ENCODE peak calls at places on chromosomes 6 and 20, in seven cellular contexts. One of them, this sample, is unnamed.

GRCh38 chr6:131024565-131024964 is 38.5 kb downstream of the EPB41L2 start:
- DNase-seq in cardiac muscle cell: no peak
- DNase-seq in AG04450: no peak
- DNase-seq in neural progenitor cell: no peak
- DNase-seq in breast epithelium: no peak
- DNase-seq in IMR-90: no peak
- DNase-seq in A549: no peak
- DNase-seq in this sample: no peak

GRCh38 chr20:51749674-51750036 is 18.5 kb downstream of the ATP9A start:
- DNase-seq in cardiac muscle cell: peak; percentile 38
- DNase-seq in AG04450: no peak
- DNase-seq in neural progenitor cell: no peak
- DNase-seq in breast epithelium: no peak
- DNase-seq in IMR-90: peak; percentile 79
- DNase-seq in A549: no peak
- DNase-seq in this sample: peak; percentile 85

GRCh38 chr6:125022391-125022989 is 60.3 kb downstream of the RNF217 start:
- DNase-seq in cardiac muscle cell: peak; percentile 13
- DNase-seq in AG04450: no peak
- DNase-seq in neural progenitor cell: peak; percentile 13
- DNase-seq in breast epithelium: no peak
- DNase-seq in IMR-90: no peak
- DNase-seq in A549: no peak
- DNase-seq in this sample: no peak

GRCh38 chr20:21450572-21450971 is 53.2 kb upstream of the NKX2-4 start:
- DNase-seq in cardiac muscle cell: no peak
- DNase-seq in AG04450: no peak
- DNase-seq in neural progenitor cell: no peak
- DNase-seq in breast epithelium: no peak
- DNase-seq in IMR-90: no peak
- DNase-seq in A549: no peak
- DNase-seq in this sample: peak; percentile 45

GRCh38 chr6:52208612-52209011 is 22.4 kb downstream of the IL17A start:
- DNase-seq in cardiac muscle cell: no peak
- DNase-seq in AG04450: no peak
- DNase-seq in neural progenitor cell: no peak
- DNase-seq in breast epithelium: no peak
- DNase-seq in IMR-90: no peak
- DNase-seq in A549: no peak
- DNase-seq in this sample: no peak

GRCh38 chr6:80742481-80742880 is 636.0 kb downstream of the BCKDHB start:
- DNase-seq in cardiac muscle cell: peak; percentile 64
- DNase-seq in AG04450: no peak
- DNase-seq in neural progenitor cell: peak; percentile 38
- DNase-seq in breast epithelium: no peak
- DNase-seq in IMR-90: peak; percentile 25
- DNase-seq in A549: no peak
- DNase-seq in this sample: peak; percentile 52

GRCh38 chr6:169832247-169832948 is 81.0 kb downstream of the ERMARD start:
- DNase-seq in cardiac muscle cell: peak; percentile 8
- DNase-seq in AG04450: no peak
- DNase-seq in neural progenitor cell: no peak
- DNase-seq in breast epithelium: no peak
- DNase-seq in IMR-90: peak; percentile 4
- DNase-seq in A549: no peak
- DNase-seq in this sample: no peak

GRCh38 chr6:36268478-36269248 is 1.2 kb upstream of the PNPLA1 start:
- DNase-seq in cardiac muscle cell: peak; percentile 70
- DNase-seq in AG04450: no peak
- DNase-seq in neural progenitor cell: no peak
- DNase-seq in breast epithelium: no peak
- DNase-seq in IMR-90: peak; percentile 12
- DNase-seq in A549: no peak
- DNase-seq in this sample: peak; percentile 45

GRCh38 chr20:24097051-24097450 is 108.5 kb upstream of the GGTLC1 start:
- DNase-seq in cardiac muscle cell: peak; percentile 69
- DNase-seq in AG04450: no peak
- DNase-seq in neural progenitor cell: peak; percentile 24
- DNase-seq in breast epithelium: no peak
- DNase-seq in IMR-90: no peak
- DNase-seq in A549: no peak
- DNase-seq in this sample: no peak

GRCh38 chr6:14673201-14673600 is 555.6 kb downstream of the CD83 start:
- DNase-seq in cardiac muscle cell: peak; percentile 65
- DNase-seq in AG04450: no peak
- DNase-seq in neural progenitor cell: no peak
- DNase-seq in breast epithelium: no peak
- DNase-seq in IMR-90: peak; percentile 83
- DNase-seq in A549: no peak
- DNase-seq in this sample: peak; percentile 52

GRCh38 chr20:34971873-34972235 is 16.2 kb downstream of the MYH7B start:
- DNase-seq in cardiac muscle cell: no peak
- DNase-seq in AG04450: no peak
- DNase-seq in neural progenitor cell: no peak
- DNase-seq in breast epithelium: no peak
- DNase-seq in IMR-90: no peak
- DNase-seq in A549: no peak
- DNase-seq in this sample: no peak

GRCh38 chr6:160393966-160394653 is 45.9 kb downstream of the SLC22A3 start:
- DNase-seq in cardiac muscle cell: peak; percentile 65
- DNase-seq in AG04450: no peak
- DNase-seq in neural progenitor cell: peak; percentile 45
- DNase-seq in breast epithelium: no peak
- DNase-seq in IMR-90: no peak
- DNase-seq in A549: peak; percentile 69
- DNase-seq in this sample: no peak

GRCh38 chr6:39729945-39730344 is 4.7 kb upstream of the KIF6 start:
- DNase-seq in cardiac muscle cell: no peak
- DNase-seq in AG04450: no peak
- DNase-seq in neural progenitor cell: no peak
- DNase-seq in breast epithelium: no peak
- DNase-seq in IMR-90: no peak
- DNase-seq in A549: no peak
- DNase-seq in this sample: no peak

GRCh38 chr20:63434599-63435378 is 37.7 kb downstream of the KCNQ2 start:
- DNase-seq in cardiac muscle cell: peak; percentile 47
- DNase-seq in AG04450: no peak
- DNase-seq in neural progenitor cell: peak; percentile 90
- DNase-seq in breast epithelium: peak; percentile 23
- DNase-seq in IMR-90: peak; percentile 18
- DNase-seq in A549: peak; percentile 89
- DNase-seq in this sample: peak; percentile 77

GRCh38 chr6:108331982-108332381 is 37.1 kb downstream of the AFG1L start:
- DNase-seq in cardiac muscle cell: no peak
- DNase-seq in AG04450: no peak
- DNase-seq in neural progenitor cell: no peak
- DNase-seq in breast epithelium: no peak
- DNase-seq in IMR-90: no peak
- DNase-seq in A549: no peak
- DNase-seq in this sample: no peak

GRCh38 chr20:50588034-50588736 is 78.0 kb downstream of the PTPN1 start:
- DNase-seq in cardiac muscle cell: peak; percentile 68
- DNase-seq in AG04450: no peak
- DNase-seq in neural progenitor cell: peak; percentile 77
- DNase-seq in breast epithelium: peak; percentile 57
- DNase-seq in IMR-90: peak; percentile 58
- DNase-seq in A549: peak; percentile 90
- DNase-seq in this sample: peak; percentile 76

GRCh38 chr6:165600606-165601005 is 62.4 kb downstream of the PDE10A start:
- DNase-seq in cardiac muscle cell: no peak
- DNase-seq in AG04450: no peak
- DNase-seq in neural progenitor cell: no peak
- DNase-seq in breast epithelium: no peak
- DNase-seq in IMR-90: no peak
- DNase-seq in A549: no peak
- DNase-seq in this sample: no peak

GRCh38 chr20:252801-253200 is 4.7 kb upstream of the DEFB132 start:
- DNase-seq in cardiac muscle cell: no peak
- DNase-seq in AG04450: no peak
- DNase-seq in neural progenitor cell: no peak
- DNase-seq in breast epithelium: no peak
- DNase-seq in IMR-90: no peak
- DNase-seq in A549: no peak
- DNase-seq in this sample: no peak

DNA sequence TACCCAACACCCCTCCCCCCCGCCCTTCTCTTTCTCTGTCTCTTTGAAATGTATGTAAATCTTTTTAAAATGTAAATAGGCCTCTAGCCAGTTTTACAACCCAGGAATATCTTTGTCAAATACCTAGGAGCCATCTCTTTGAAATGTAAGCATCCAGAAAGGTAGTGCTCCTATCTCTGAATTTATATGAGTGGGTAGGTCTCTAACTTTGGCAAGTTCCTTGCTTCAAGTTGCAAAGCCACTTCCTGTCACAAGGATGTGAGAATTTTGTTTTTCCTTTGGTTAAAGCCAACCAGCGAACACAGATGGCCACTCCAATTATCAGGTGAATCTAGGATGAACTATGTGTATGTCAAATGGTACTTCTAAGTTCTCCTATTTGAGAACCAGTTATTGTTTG is 6.2 kb upstream of the DEFB132 start:
- DNase-seq in cardiac muscle cell: no peak
- DNase-seq in AG04450: no peak
- DNase-seq in neural progenitor cell: no peak
- DNase-seq in breast epithelium: no peak
- DNase-seq in IMR-90: no peak
- DNase-seq in A549: no peak
- DNase-seq in this sample: no peak
- H3K27ac ChIP-seq in cardiac muscle cell: no peak overlapping the region
- H3K27ac ChIP-seq in AG04450: no peak overlapping the region
- H3K27ac ChIP-seq in neural progenitor cell: no peak overlapping the region
- H3K27ac ChIP-seq in breast epithelium: no peak overlapping the region
- H3K27ac ChIP-seq in IMR-90: no peak overlapping the region
- H3K27ac ChIP-seq in A549: no peak overlapping the region
- H3K27ac ChIP-seq in this sample: no peak overlapping the region

GRCh38 chr6:21593412-21593926 is at the start of gene SOX4:
- DNase-seq in cardiac muscle cell: peak; percentile 98
- DNase-seq in AG04450: peak; percentile 98
- DNase-seq in neural progenitor cell: peak; percentile 98
- DNase-seq in breast epithelium: peak; percentile 95
- DNase-seq in IMR-90: peak; percentile 98
- DNase-seq in A549: peak; percentile 86
- DNase-seq in this sample: peak; percentile 97
- H3K27ac ChIP-seq in cardiac muscle cell: peak within 1 kb of the TSS; percentile 91
- H3K27ac ChIP-seq in AG04450: peak within 1 kb of the TSS; percentile 85
- H3K27ac ChIP-seq in neural progenitor cell: peak within 1 kb of the TSS; percentile 73
- H3K27ac ChIP-seq in breast epithelium: peak within 1 kb of the TSS; percentile 96
- H3K27ac ChIP-seq in IMR-90: peak within 1 kb of the TSS; percentile 90
- H3K27ac ChIP-seq in A549: peak within 1 kb of the TSS; percentile 96
- H3K27ac ChIP-seq in this sample: peak within 1 kb of the TSS; percentile 82

GRCh38 chr6:97187951-97188350 is 95.1 kb downstream of the MMS22L start:
- DNase-seq in cardiac muscle cell: peak; percentile 27
- DNase-seq in AG04450: no peak
- DNase-seq in neural progenitor cell: no peak
- DNase-seq in breast epithelium: no peak
- DNase-seq in IMR-90: peak; percentile 28
- DNase-seq in A549: no peak
- DNase-seq in this sample: no peak
- H3K27ac ChIP-seq in cardiac muscle cell: no peak overlapping the region
- H3K27ac ChIP-seq in AG04450: no peak overlapping the region
- H3K27ac ChIP-seq in neural progenitor cell: no peak overlapping the region
- H3K27ac ChIP-seq in breast epithelium: no peak overlapping the region
- H3K27ac ChIP-seq in IMR-90: no peak overlapping the region
- H3K27ac ChIP-seq in A549: no peak overlapping the region
- H3K27ac ChIP-seq in this sample: no peak overlapping the region

GRCh38 chr6:37365791-37366190 is 12.0 kb downstream of the RNF8 start:
- DNase-seq in cardiac muscle cell: peak; percentile 65
- DNase-seq in AG04450: no peak
- DNase-seq in neural progenitor cell: no peak
- DNase-seq in breast epithelium: no peak
- DNase-seq in IMR-90: peak; percentile 35
- DNase-seq in A549: no peak
- DNase-seq in this sample: peak; percentile 34
- H3K27ac ChIP-seq in cardiac muscle cell: peak overlapping the region; percentile 58
- H3K27ac ChIP-seq in AG04450: no peak overlapping the region
- H3K27ac ChIP-seq in neural progenitor cell: no peak overlapping the region
- H3K27ac ChIP-seq in breast epithelium: no peak overlapping the region
- H3K27ac ChIP-seq in IMR-90: no peak overlapping the region
- H3K27ac ChIP-seq in A549: no peak overlapping the region
- H3K27ac ChIP-seq in this sample: no peak overlapping the region

DNA sequence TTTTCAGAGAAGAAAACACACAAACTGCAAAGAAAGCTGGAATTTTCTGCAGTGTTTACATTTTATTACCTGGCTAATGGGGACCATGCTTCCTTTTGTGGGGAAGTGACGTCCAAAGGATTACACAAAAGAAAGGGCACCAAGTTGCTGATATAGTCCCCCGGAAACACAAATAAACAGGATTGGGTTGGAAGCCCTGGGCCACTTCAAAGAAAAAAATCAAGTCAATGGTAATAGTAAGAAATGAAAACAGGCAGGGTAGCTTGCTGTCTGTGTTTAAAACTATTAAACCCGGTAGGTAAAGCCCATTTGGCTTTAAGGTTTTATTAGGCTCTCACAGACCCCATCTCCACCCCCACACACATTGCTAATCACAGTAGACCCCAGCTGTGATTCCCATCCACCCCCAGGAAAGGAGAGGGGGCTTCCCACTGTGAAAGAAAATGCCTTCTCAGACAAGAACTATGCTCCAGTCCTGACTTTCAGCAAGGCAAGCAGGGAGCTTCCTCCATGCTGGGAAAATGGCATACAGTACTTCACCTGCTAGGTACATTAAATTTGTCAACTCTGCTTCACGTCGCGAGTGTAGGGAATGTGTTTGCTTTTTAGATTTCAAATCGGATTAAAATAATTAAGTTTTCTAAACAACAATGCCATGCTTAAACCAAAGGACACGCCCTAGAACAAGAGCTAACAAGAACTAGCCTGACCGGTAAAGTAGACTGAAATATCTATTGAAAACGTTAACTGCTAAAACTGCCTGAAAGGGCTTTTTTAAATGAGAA is 1.1 kb downstream of the PERP start:
- DNase-seq in cardiac muscle cell: no peak
- DNase-seq in AG04450: no peak
- DNase-seq in neural progenitor cell: peak; percentile 84
- DNase-seq in breast epithelium: no peak
- DNase-seq in IMR-90: peak; percentile 15
- DNase-seq in A549: no peak
- DNase-seq in this sample: peak; percentile 28
- H3K27ac ChIP-seq in cardiac muscle cell: peak overlapping the region; percentile 70
- H3K27ac ChIP-seq in AG04450: no peak overlapping the region
- H3K27ac ChIP-seq in neural progenitor cell: peak overlapping the region; percentile 78
- H3K27ac ChIP-seq in breast epithelium: peak overlapping the region; percentile 95
- H3K27ac ChIP-seq in IMR-90: peak overlapping the region; percentile 39
- H3K27ac ChIP-seq in A549: peak overlapping the region; percentile 91
- H3K27ac ChIP-seq in this sample: no peak overlapping the region

DNA sequence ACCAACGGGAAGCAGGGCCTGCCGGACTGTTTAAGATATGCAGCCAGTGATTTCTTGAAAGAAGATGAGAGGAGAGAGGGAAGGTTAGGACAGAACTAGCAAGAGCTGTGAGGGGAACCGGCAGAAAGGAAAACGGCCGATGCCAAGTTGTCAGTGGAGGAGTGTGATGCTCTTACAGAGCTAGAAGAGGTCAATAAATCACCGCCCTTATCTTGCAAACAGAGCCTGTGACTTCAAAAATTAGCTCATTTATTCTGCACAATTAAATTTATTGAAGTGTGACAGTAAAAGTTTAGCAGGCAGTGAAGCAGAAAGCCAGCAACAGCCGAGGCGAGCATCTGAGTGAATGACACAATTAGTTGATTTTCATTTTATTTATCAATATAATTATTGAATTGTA is 509.5 kb upstream of the ID4 start:
- DNase-seq in cardiac muscle cell: peak; percentile 25
- DNase-seq in AG04450: no peak
- DNase-seq in neural progenitor cell: no peak
- DNase-seq in breast epithelium: no peak
- DNase-seq in IMR-90: no peak
- DNase-seq in A549: no peak
- DNase-seq in this sample: peak; percentile 17
- H3K27ac ChIP-seq in cardiac muscle cell: no peak overlapping the region
- H3K27ac ChIP-seq in AG04450: no peak overlapping the region
- H3K27ac ChIP-seq in neural progenitor cell: no peak overlapping the region
- H3K27ac ChIP-seq in breast epithelium: no peak overlapping the region
- H3K27ac ChIP-seq in IMR-90: no peak overlapping the region
- H3K27ac ChIP-seq in A549: no peak overlapping the region
- H3K27ac ChIP-seq in this sample: peak overlapping the region; percentile 2

This sample was measured in GM23248.